ENCODE peak calls at places on chromosomes 16 and 17, in five cellular contexts. T, R, Z, E and G are unnamed samples.

GRCh38 chr17:48160177-48160967 is 52.8 kb downstream of the SNX11 start:
- DNase-seq in T (no peak), R (no peak), Z (peak), E (no peak), G (no peak)

GRCh38 chr16:58197314-58198012 is 443 bp downstream of the CSNK2A2 start:
- DNase-seq in T (no peak), R (peak), Z (peak), E (no peak), G (peak)

GRCh38 chr17:37830151-37830993 is 85.5 kb upstream of the HNF1B start:
- DNase-seq in T (no peak), R (no peak), Z (no peak), E (no peak), G (no peak)

GRCh38 chr17:55674107-55674506 is 48.6 kb downstream of the TMEM100 start:
- DNase-seq in T (no peak), R (peak), Z (no peak), E (peak), G (no peak)

GRCh38 chr16:4263504-4264436 is 9.1 kb downstream of the TFAP4 start:
- DNase-seq in T (peak), R (peak), Z (peak), E (peak), G (peak)

GRCh38 chr17:42456223-42457106 is 2.2 kb upstream of the ATP6V0A1 start:
- DNase-seq in T (no peak), R (peak), Z (no peak), E (peak), G (no peak)

GRCh38 chr17:5757306-5757907 is 173.1 kb upstream of the NLRP1 start:
- DNase-seq in T (no peak), R (no peak), Z (no peak), E (no peak), G (no peak)

GRCh38 chr16:75534560-75535205 is 1.2 kb downstream of the CHST5 start:
- DNase-seq in T (no peak), R (no peak), Z (no peak), E (no peak), G (no peak)

GRCh38 chr16:10886739-10887269 is 9.8 kb downstream of the CIITA start:
- DNase-seq in T (no peak), R (no peak), Z (no peak), E (no peak), G (no peak)

GRCh38 chr17:36127199-36127881 is 23.7 kb downstream of the CCL4 start:
- DNase-seq in T (no peak), R (no peak), Z (no peak), E (no peak), G (no peak)

GRCh38 chr16:31327675-31328225 is 27.2 kb upstream of the ITGAX start:
- DNase-seq in T (no peak), R (no peak), Z (peak), E (no peak), G (no peak)

GRCh38 chr16:69761983-69762842 is at the start of gene WWP2:
- DNase-seq in T (peak), R (peak), Z (peak), E (no peak), G (peak)

GRCh38 chr17:19411641-19412040 is 609 bp downstream of the RNF112 start:
- DNase-seq in T (no peak), R (no peak), Z (no peak), E (no peak), G (no peak)